ENCODE peak calls at places on chromosomes 7 and 10, in seven cellular contexts. Z is MM.1S, F is hepatocyte, I is OCI-LY7, Y is PC-9, W is GM23248, Q is PC-3. S is an unnamed sample.

GRCh38 chr10:78472542-78472890 is 438.9 kb downstream of the RPS24 start:
- DNase-seq in Z (no peak), F (no peak), I (no peak), Y (no peak), W (no peak), Q (no peak), S (no peak)

GRCh38 chr10:100104300-100104699 is 22.6 kb upstream of the CPN1 start:
- DNase-seq in Z (no peak), F (no peak), I (no peak), Y (no peak), W (no peak), Q (no peak), S (no peak)

GRCh38 chr7:6271694-6272371 is 591 bp downstream of the CYTH3 start:
- DNase-seq in Z (no peak), F (peak; percentile 19), I (peak; percentile 36), Y (no peak), W (peak; percentile 52), Q (no peak), S (no peak)

GRCh38 chr10:117470733-117471132 is 71.8 kb upstream of the EMX2 start:
- DNase-seq in Z (no peak), F (no peak), I (no peak), Y (no peak), W (no peak), Q (no peak), S (peak; percentile 56)

GRCh38 chr10:86256690-86257315 is 109.8 kb downstream of the GRID1 start:
- DNase-seq in Z (no peak), F (no peak), I (no peak), Y (no peak), W (no peak), Q (no peak), S (no peak)

GRCh38 chr10:21208666-21209316 is 311.7 kb upstream of the NEBL start:
- DNase-seq in Z (no peak), F (no peak), I (no peak), Y (no peak), W (no peak), Q (no peak), S (no peak)

GRCh38 chr7:141785711-141786552 is 4.1 kb upstream of the TAS2R5 start:
- DNase-seq in Z (peak; percentile 78), F (peak; percentile 55), I (peak; percentile 61), Y (peak; percentile 60), W (peak; percentile 62), Q (peak; percentile 69), S (peak; percentile 84)

GRCh38 chr7:2224934-2225333 is 7.8 kb downstream of the MAD1L1 start:
- DNase-seq in Z (no peak), F (no peak), I (no peak), Y (peak; percentile 65), W (no peak), Q (peak; percentile 87), S (no peak)

GRCh38 chr10:65176994-65177393 is 1655.8 kb downstream of the REEP3 start:
- DNase-seq in Z (no peak), F (no peak), I (no peak), Y (no peak), W (no peak), Q (no peak), S (no peak)

GRCh38 chr7:110918949-110919548 is 171.9 kb upstream of the LRRN3 start:
- DNase-seq in Z (peak; percentile 96), F (no peak), I (no peak), Y (no peak), W (no peak), Q (no peak), S (no peak)

GRCh38 chr7:110921478-110922210 is 169.3 kb upstream of the LRRN3 start:
- DNase-seq in Z (no peak), F (no peak), I (no peak), Y (no peak), W (peak; percentile 39), Q (no peak), S (no peak)

GRCh38 chr7:110922906-110923305 is 168.0 kb upstream of the LRRN3 start:
- DNase-seq in Z (no peak), F (no peak), I (no peak), Y (peak; percentile 82), W (peak; percentile 78), Q (peak; percentile 90), S (no peak)
- H3K27ac ChIP-seq in Z (no peak overlapping the region), F (no peak overlapping the region), I (no peak overlapping the region), Y (peak overlapping the region; percentile 26), W (peak overlapping the region; percentile 60), Q (peak overlapping the region; percentile 75), S (no peak overlapping the region)

DNA sequence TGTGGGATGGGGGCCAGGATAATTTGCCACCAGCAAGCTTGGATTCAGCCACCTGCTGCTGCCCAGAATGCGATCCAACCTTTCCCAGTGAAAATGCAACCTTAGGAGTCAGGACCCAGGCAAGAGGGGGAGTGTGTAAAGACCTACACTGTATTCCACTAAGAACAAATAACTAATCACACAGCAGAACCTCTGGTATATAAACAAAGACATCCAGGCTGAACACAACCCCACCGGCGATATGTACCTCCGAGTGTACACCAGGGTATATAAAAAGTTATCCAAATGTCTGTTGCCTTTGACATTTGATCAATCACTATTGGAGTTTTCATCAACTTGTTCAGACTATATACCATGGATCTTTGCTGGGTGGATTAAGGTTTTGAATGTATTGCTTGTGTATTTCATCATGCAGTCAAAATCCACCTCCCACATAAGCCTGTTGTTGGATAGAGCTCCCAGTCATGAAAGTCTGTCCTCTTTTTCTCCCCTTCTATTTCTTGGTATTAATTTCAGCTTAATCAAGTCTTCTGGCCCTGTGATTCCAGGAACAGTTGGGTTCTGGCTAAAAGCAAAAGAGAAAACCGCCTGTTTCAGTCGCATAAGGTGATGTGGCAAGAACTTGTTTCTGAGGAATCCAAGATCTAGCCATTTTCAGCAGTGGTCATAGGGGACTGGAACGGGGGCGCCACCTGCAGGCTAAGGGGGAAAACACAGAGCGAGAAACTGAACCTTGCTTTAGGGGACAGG is 290.7 kb downstream of the CCDC3 start:
- DNase-seq in Z (peak; percentile 79), F (peak; percentile 88), I (peak; percentile 73), Y (peak; percentile 67), W (peak; percentile 88), Q (peak; percentile 63), S (peak; percentile 87)
- H3K4me2 ChIP-seq in Z (peak overlapping the region; percentile 10), F (no peak overlapping the region), I (no peak overlapping the region), Y (peak overlapping the region; percentile 79), W (peak overlapping the region; percentile 64), Q (no peak overlapping the region), S (no peak overlapping the region)

DNA sequence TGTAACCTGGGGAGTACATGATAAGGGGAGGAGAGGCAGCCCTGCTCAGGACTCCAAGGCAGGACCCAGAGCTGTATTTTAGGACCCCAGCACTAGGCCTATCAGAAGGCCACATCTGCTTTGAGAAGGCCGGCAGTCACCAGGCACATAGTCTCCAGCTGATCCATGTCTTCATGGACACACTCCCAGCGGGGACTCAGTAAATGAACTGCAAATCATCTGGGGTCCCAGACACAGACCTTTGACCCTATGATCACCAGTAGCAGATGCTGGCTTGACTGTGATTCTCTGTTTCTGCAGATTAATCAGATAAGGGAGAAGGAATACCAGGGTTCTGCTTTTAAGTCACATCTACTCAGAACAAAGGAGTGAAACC is 341.4 kb upstream of the PODXL start:
- DNase-seq in Z (no peak), F (no peak), I (no peak), Y (no peak), W (no peak), Q (no peak), S (no peak)
- H3K9me2 ChIP-seq in Z (no peaks in the 10 kb centered on the region), F (no peaks in the 10 kb centered on the region), I (no peaks in the 10 kb centered on the region), Y (no peaks in the 10 kb centered on the region), W (no peaks in the 10 kb centered on the region), Q (no peaks in the 10 kb centered on the region), S (no peaks in the 10 kb centered on the region)

DNA sequence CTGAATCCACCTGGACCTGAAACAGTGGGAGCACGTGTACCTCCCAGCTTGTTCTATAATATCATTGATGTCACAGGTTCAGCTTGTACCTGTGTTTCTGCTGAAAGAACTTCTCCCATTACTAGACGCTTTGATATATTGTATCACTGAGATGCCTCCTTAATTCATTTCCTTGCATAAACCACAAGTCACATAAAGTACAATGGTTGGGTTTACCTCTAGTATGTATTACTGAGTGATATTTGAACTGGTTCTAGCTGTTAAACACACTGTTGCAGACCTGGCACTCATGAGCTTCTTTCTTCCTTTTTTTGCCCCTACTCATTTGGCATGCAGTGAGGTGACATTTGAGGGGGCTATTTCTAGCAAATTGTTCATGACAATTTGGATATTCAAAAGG is 106.6 kb upstream of the KLF14 start:
- DNase-seq in Z (no peak), F (no peak), I (no peak), Y (no peak), W (no peak), Q (no peak), S (no peak)
- H3K27ac ChIP-seq in Z (no peak overlapping the region), F (no peak overlapping the region), I (peak overlapping the region; percentile 76), Y (no peak overlapping the region), W (no peak overlapping the region), Q (peak overlapping the region; percentile 85), S (no peak overlapping the region)

GRCh38 chr7:87398441-87398840 is 53.0 kb downstream of the CROT start:
- DNase-seq in Z (no peak), F (no peak), I (no peak), Y (peak; percentile 90), W (peak; percentile 60), Q (peak; percentile 73), S (no peak)

GRCh38 chr7:87391020-87391701 is 45.7 kb downstream of the CROT start:
- DNase-seq in Z (no peak), F (no peak), I (no peak), Y (no peak), W (no peak), Q (no peak), S (no peak)

GRCh38 chr7:87395442-87396020 is 50.1 kb downstream of the CROT start:
- DNase-seq in Z (no peak), F (no peak), I (no peak), Y (no peak), W (no peak), Q (no peak), S (no peak)
- H3K4me2 ChIP-seq in Z (no peak overlapping the region), F (no peak overlapping the region), I (no peak overlapping the region), Y (no peak overlapping the region), W (no peak overlapping the region), Q (no peak overlapping the region), S (no peak overlapping the region)